ENCODE peak calls at places on chromosomes 2 and 18, in six cellular contexts. G, X, Y, A, D and T are unnamed samples.

GRCh38 chr2:99200232-99200631 is 19.2 kb downstream of the MRPL30 start:
- DNase-seq in Y (no peak), A (no peak), D (no peak), G (no peak), X (no peak), T (no peak)

GRCh38 chr18:53799134-53799533 is 425.3 kb downstream of the MBD2 start:
- DNase-seq in D (no peak), A (no peak), X (no peak), G (no peak), Y (no peak), T (no peak)

GRCh38 chr18:21179590-21180220 is 62.3 kb upstream of the GREB1L start:
- DNase-seq in X (peak; percentile 63), G (peak; percentile 73), D (peak; percentile 32), A (peak; percentile 62), Y (peak; percentile 68), T (peak; percentile 57)

GRCh38 chr18:79965119-79965902 is 868 bp downstream of the HSBP1L1 start:
- DNase-seq in G (peak; percentile 91), X (no peak), Y (peak; percentile 94), A (peak; percentile 64), D (peak; percentile 92), T (peak; percentile 46)

GRCh38 chr2:238202326-238203103 is 980 bp downstream of the ILKAP start:
- DNase-seq in D (no peak), G (peak; percentile 18), A (no peak), Y (peak; percentile 42), X (no peak), T (no peak)

GRCh38 chr18:79748321-79749157 is 49.2 kb upstream of the KCNG2 start:
- DNase-seq in G (no peak), D (no peak), X (no peak), A (no peak), Y (no peak), T (no peak)

GRCh38 chr2:233857511-233858118 is 3.3 kb upstream of the HJURP start:
- DNase-seq in Y (peak; percentile 18), A (peak; percentile 89), G (no peak), X (no peak), D (peak; percentile 8), T (peak; percentile 64)

GRCh38 chr18:5031216-5031615 is 165.8 kb downstream of the AKAIN1 start:
- DNase-seq in Y (no peak), A (no peak), X (no peak), D (no peak), G (no peak), T (no peak)

GRCh38 chr2:229634574-229635185 is 79.7 kb downstream of the DNER start:
- DNase-seq in X (peak; percentile 24), Y (no peak), G (no peak), A (no peak), D (no peak), T (peak; percentile 42)

GRCh38 chr18:22346968-22347611 is 70.6 kb downstream of the CTAGE1 start:
- DNase-seq in X (peak; percentile 54), G (peak; percentile 73), D (peak; percentile 24), A (peak; percentile 64), Y (peak; percentile 78), T (peak; percentile 78)

GRCh38 chr2:40173276-40173675 is 278.6 kb downstream of the SLC8A1 start:
- DNase-seq in X (no peak), A (no peak), Y (no peak), G (peak; percentile 18), D (no peak), T (no peak)

GRCh38 chr2:148201075-148202004 is 180.4 kb downstream of the MBD5 start:
- DNase-seq in D (peak; percentile 72), G (peak; percentile 31), A (peak; percentile 84), Y (peak; percentile 81), X (peak; percentile 35), T (peak; percentile 93)

GRCh38 chr2:164816900-164817299 is 24.7 kb downstream of the COBLL1 start:
- DNase-seq in G (no peak), A (no peak), D (no peak), X (no peak), Y (no peak), T (no peak)

GRCh38 chr2:236166157-236166780 is 1.9 kb downstream of the GBX2 start:
- DNase-seq in A (peak; percentile 72), Y (peak; percentile 17), G (no peak), D (no peak), X (peak; percentile 23), T (peak; percentile 65)

GRCh38 chr18:37422116-37422515 is 143.5 kb downstream of the CELF4 start:
- DNase-seq in Y (peak; percentile 8), A (no peak), X (no peak), G (no peak), D (no peak), T (no peak)

GRCh38 chr2:50225021-50225928 is 806.7 kb downstream of the NRXN1 start:
- DNase-seq in A (peak; percentile 47), D (no peak), Y (no peak), X (no peak), G (no peak), T (peak; percentile 79)

GRCh38 chr2:240791211-240791800 is 28.7 kb downstream of the KIF1A start:
- DNase-seq in Y (no peak), G (no peak), X (no peak), A (no peak), D (no peak), T (no peak)

GRCh38 chr18:75455249-75456183 is 28.0 kb upstream of the SMIM21 start:
- DNase-seq in A (peak; percentile 69), D (no peak), G (peak; percentile 18), X (peak; percentile 23), Y (peak; percentile 27), T (peak; percentile 49)

GRCh38 chr18:21763846-21764646 is 23.5 kb downstream of the MIB1 start:
- DNase-seq in G (peak; percentile 10), A (no peak), X (no peak), Y (peak; percentile 21), D (no peak), T (no peak)

GRCh38 chr2:7697052-7697451 is 779.8 kb downstream of the RNF144A start:
- DNase-seq in X (no peak), D (no peak), A (no peak), G (no peak), Y (no peak), T (peak; percentile 61)

GRCh38 chr2:10303174-10303633 is 500 bp downstream of the HPCAL1 start:
- DNase-seq in X (no peak), A (no peak), G (no peak), D (no peak), Y (peak; percentile 45), T (no peak)

GRCh38 chr2:217182996-217183395 is 323.1 kb upstream of the TNP1 start:
- DNase-seq in A (no peak), Y (no peak), D (no peak), X (no peak), G (no peak), T (no peak)

GRCh38 chr2:112600634-112601033 is 16.2 kb downstream of the CHCHD5 start:
- DNase-seq in D (no peak), G (peak; percentile 12), A (no peak), Y (no peak), X (no peak), T (no peak)

GRCh38 chr18:3368193-3368592 is 81.8 kb upstream of the TGIF1 start:
- DNase-seq in A (no peak), D (no peak), G (peak; percentile 28), Y (peak; percentile 19), X (no peak), T (no peak)

GRCh38 chr18:657998-658946 is 819 bp downstream of the TYMS start:
- DNase-seq in X (peak; percentile 82), D (peak; percentile 76), Y (peak; percentile 92), G (peak; percentile 84), A (peak; percentile 85), T (peak; percentile 92)

GRCh38 chr2:69454976-69455375 is 17.7 kb upstream of the NFU1 start:
- DNase-seq in A (no peak), Y (no peak), G (no peak), X (no peak), D (no peak), T (no peak)

GRCh38 chr2:69452687-69453086 is 15.5 kb upstream of the NFU1 start:
- DNase-seq in X (no peak), Y (no peak), G (no peak), A (no peak), D (no peak), T (no peak)

GRCh38 chr2:69453475-69454129 is 16.4 kb upstream of the NFU1 start:
- DNase-seq in G (no peak), D (no peak), Y (no peak), A (no peak), X (no peak), T (no peak)

GRCh38 chr2:69450735-69451416 is 13.6 kb upstream of the NFU1 start:
- DNase-seq in D (peak; percentile 98), A (no peak), G (no peak), X (no peak), Y (no peak), T (no peak)

DNA sequence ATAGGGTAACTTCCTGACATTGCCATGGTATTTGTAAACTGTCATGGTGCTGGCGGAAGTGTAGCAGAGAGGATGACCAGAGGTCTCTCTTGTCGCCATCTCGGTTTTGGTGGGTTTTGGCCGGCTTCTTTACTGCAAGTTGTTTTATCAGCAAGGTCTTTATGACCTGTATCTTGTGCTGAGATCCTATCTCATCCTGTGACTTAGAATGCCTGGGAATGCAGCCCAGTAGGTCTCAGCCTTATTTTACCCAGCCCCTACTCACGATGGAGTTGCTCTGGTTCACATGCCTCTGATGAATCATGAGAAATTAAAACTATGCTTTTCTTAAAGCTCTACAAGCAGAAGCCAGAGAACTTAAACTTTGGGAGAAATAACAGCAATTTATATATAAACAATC is 12.7 kb upstream of the NFU1 start:
- DNase-seq in A (no peak), D (peak; percentile 87), G (peak; percentile 62), Y (no peak), X (no peak), T (no peak)
- H3K4ac ChIP-seq in A (no peak overlapping the region), D (no peak overlapping the region), G (no peak overlapping the region), Y (no peak overlapping the region), X (no peak overlapping the region), T (no peak overlapping the region)

DNA sequence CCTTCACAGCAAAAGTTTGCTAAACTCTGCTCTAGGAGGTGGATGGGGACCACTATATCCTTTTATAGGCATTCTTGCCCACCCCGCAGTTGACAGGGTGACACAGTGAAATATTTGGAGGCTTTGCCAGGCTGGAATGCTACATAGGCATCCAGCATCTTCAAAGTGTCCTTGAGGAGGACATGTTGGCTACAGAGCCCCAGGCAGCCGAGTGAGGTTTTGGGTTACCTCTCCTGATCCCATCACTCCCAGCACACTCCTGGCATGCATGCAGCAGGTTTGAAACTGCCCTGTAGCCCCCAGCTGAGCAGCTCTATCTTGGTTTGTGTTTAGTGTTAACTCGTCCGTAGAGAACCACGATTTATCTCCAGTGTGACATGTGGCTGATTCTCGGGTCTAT is 7.3 kb downstream of the FOSL2 start:
- DNase-seq in Y (no peak), D (no peak), G (no peak), A (no peak), X (no peak), T (no peak)
- H3K4me2 ChIP-seq in Y (no peak overlapping the region), D (no peak overlapping the region), G (peak overlapping the region; percentile 55), A (no peak overlapping the region), X (no peak overlapping the region), T (no peak overlapping the region)

GRCh38 chr2:157321514-157321913 is 4.1 kb downstream of the ERMN start:
- DNase-seq in A (no peak), X (no peak), D (no peak), Y (no peak), G (no peak), T (no peak)
- H3K14ac ChIP-seq in A (no peak overlapping the region), X (no peak overlapping the region), D (no peak overlapping the region), Y (no peak overlapping the region), G (no peak overlapping the region), T (no peak overlapping the region)

DNA sequence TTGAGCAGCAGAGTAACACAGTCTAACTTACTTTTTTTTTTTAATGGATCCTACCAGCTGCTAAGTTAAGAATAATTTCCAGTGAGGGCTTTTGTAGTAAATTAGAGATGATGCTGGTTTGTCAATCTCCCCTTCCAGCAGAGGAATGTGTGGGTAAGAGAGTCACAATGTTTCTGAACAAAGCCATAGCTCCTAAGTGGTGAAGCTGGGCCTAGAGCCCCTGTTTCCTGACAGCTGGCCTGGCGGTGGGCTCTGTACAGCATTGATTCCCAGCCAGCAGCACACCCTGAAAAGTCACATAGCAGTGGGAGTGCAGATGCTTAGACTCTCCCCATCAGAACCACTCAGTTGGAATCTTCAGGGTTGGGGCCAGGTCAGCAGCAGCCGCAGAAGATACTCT is 24.4 kb downstream of the CAPG start:
- DNase-seq in X (no peak), A (no peak), G (no peak), D (no peak), Y (no peak), T (no peak)
- H3K4ac ChIP-seq in X (no peak overlapping the region), A (no peak overlapping the region), G (no peak overlapping the region), D (no peak overlapping the region), Y (no peak overlapping the region), T (no peak overlapping the region)